ENCODE peak calls at places on chromosomes 7 and 10, in four cellular contexts. G is astrocyte of the cerebellum; N is GM13977; A is activated T-helper 1 cell treated with anti-CD3 and anti-CD28 coated beads, Interleukin-12 subunit alpha, Interleukin-12 subunit beta, Interleukin-2, Interleukin-4 antibody, amounts not matched to agents 30 ng/mL and 10 ng/mL and 1 ng/mL, durations not matched to agents 14 hours and 24 hours and 36 hours. R is an unnamed sample.
A peak's percentile ranks its signal among the peaks of the same experiment; 100 is the strongest.

GRCh38 chr10:80856186-80856585 is 318.5 kb downstream of the SH2D4B start:
- DNase-seq in G (no peak), N (no peak), A (no peak), R (no peak)

GRCh38 chr7:117606132-117606531 is 126.3 kb downstream of the CFTR start:
- DNase-seq in G (no peak), N (no peak), A (no peak), R (no peak)

GRCh38 chr10:31549936-31550335 is 230.9 kb downstream of the ZEB1 start:
- DNase-seq in G (no peak), N (no peak), A (no peak), R (no peak)

GRCh38 chr10:97117372-97117771 is 68.4 kb downstream of the SLIT1 start:
- DNase-seq in G (no peak), N (no peak), A (no peak), R (no peak)

GRCh38 chr7:148773344-148773743 is 74.6 kb downstream of the CUL1 start:
- DNase-seq in G (peak; percentile 78), N (peak; percentile 38), A (peak; percentile 35), R (no peak)

GRCh38 chr7:107660381-107661080 is at the start of gene SLC26A4:
- DNase-seq in G (no peak), N (peak; percentile 33), A (peak; percentile 31), R (peak; percentile 67)

GRCh38 chr7:155362380-155363145 is 64.9 kb downstream of the INSIG1 start:
- DNase-seq in G (no peak), N (no peak), A (no peak), R (no peak)

GRCh38 chr7:23396222-23396621 is 74.1 kb downstream of the IGF2BP3 start:
- DNase-seq in G (peak; percentile 29), N (no peak), A (no peak), R (no peak)

GRCh38 chr10:31032515-31033132 is 959 bp upstream of the ZNF438 start:
- DNase-seq in G (no peak), N (no peak), A (no peak), R (no peak)

GRCh38 chr7:128437426-128438332 is 18.0 kb upstream of the HILPDA start:
- DNase-seq in G (no peak), N (peak; percentile 36), A (no peak), R (peak; percentile 15)

GRCh38 chr10:126946746-126947145 is 41.5 kb downstream of the DOCK1 start:
- DNase-seq in G (no peak), N (no peak), A (no peak), R (no peak)

GRCh38 chr10:126022841-126023240 is 126.5 kb downstream of the FANK1 start:
- DNase-seq in G (no peak), N (no peak), A (no peak), R (no peak)

GRCh38 chr7:71633571-71634008 is 501.6 kb downstream of the GALNT17 start:
- DNase-seq in G (peak; percentile 78), N (no peak), A (no peak), R (no peak)

GRCh38 chr7:27180431-27181175 is 4.4 kb downstream of the HOXA11 start:
- DNase-seq in G (no peak), N (no peak), A (no peak), R (no peak)

GRCh38 chr7:47288060-47288459 is 293.9 kb downstream of the TNS3 start:
- DNase-seq in G (no peak), N (no peak), A (no peak), R (no peak)

GRCh38 chr7:72751978-72752377 is 76.0 kb downstream of the TYW1B start:
- DNase-seq in G (no peak), N (no peak), A (no peak), R (no peak)

GRCh38 chr7:146700015-146700560 is 583.5 kb downstream of the CNTNAP2 start:
- DNase-seq in G (no peak), N (no peak), A (no peak), R (no peak)

GRCh38 chr10:125169915-125170314 is 9.6 kb upstream of the CTBP2 start:
- DNase-seq in G (no peak), N (no peak), A (no peak), R (no peak)

GRCh38 chr7:25752967-25753791 is 398.8 kb upstream of the NFE2L3 start:
- DNase-seq in G (peak; percentile 5), N (no peak), A (no peak), R (no peak)

GRCh38 chr10:87064651-87065050 is 30.0 kb downstream of the GLUD1 start:
- DNase-seq in G (no peak), N (no peak), A (no peak), R (no peak)

GRCh38 chr7:94130716-94131115 is 126.6 kb upstream of the BET1 start:
- DNase-seq in G (no peak), N (no peak), A (no peak), R (no peak)